ENCODE peak calls at places on chromosomes 13 and 19, in five cellular contexts. I is iPS DF 6.9, T is mesenchymal stem cell, N is coronary artery, P is brain microvascular endothelial cell. J is an unnamed sample.

GRCh38 chr19:13796301-13797057 is 1.2 kb downstream of the ZSWIM4 start:
- DNase-seq in I (no peak), T (peak; percentile 97), N (peak; percentile 93), P (peak; percentile 88), J (peak; percentile 97)

GRCh38 chr19:823565-824121 is 1.9 kb upstream of the PLPPR3 start:
- DNase-seq in I (no peak), T (peak; percentile 44), N (no peak), P (no peak), J (no peak)

GRCh38 chr19:51398096-51398704 is 7.8 kb upstream of the C19orf84 start:
- DNase-seq in I (no peak), T (peak; percentile 33), N (no peak), P (no peak), J (peak; percentile 43)

GRCh38 chr19:52585101-52585500 is 15.0 kb downstream of the ZNF701 start:
- DNase-seq in I (no peak), T (no peak), N (no peak), P (no peak), J (no peak)

GRCh38 chr19:31448221-31448657 is 99.0 kb upstream of the TSHZ3 start:
- DNase-seq in I (no peak), T (peak; percentile 84), N (no peak), P (peak; percentile 65), J (peak; percentile 93)

GRCh38 chr13:56700324-56700723 is 440.4 kb upstream of the PRR20A start:
- DNase-seq in I (no peak), T (peak; percentile 1), N (no peak), P (no peak), J (no peak)

GRCh38 chr19:47415953-47416666 is 3.2 kb downstream of the MEIS3 start:
- DNase-seq in I (no peak), T (no peak), N (no peak), P (no peak), J (no peak)

GRCh38 chr19:30076751-30077670 is 135.0 kb downstream of the URI1 start:
- DNase-seq in I (no peak), T (no peak), N (no peak), P (no peak), J (no peak)

GRCh38 chr19:4473708-4474503 is 1.8 kb downstream of the HDGFL2 start:
- DNase-seq in I (no peak), T (no peak), N (no peak), P (no peak), J (no peak)

GRCh38 chr19:17532116-17532515 is 20.7 kb downstream of the PGLS start:
- DNase-seq in I (no peak), T (no peak), N (no peak), P (no peak), J (no peak)

GRCh38 chr13:99431927-99432636 is 69.2 kb upstream of the TM9SF2 start:
- DNase-seq in I (no peak), T (no peak), N (peak; percentile 66), P (no peak), J (no peak)
- H3K4me3 ChIP-seq in I (no peak overlapping the region), T (no peak overlapping the region), N (peak overlapping the region; percentile 49), P (no peak overlapping the region), J (no peak overlapping the region)

DNA sequence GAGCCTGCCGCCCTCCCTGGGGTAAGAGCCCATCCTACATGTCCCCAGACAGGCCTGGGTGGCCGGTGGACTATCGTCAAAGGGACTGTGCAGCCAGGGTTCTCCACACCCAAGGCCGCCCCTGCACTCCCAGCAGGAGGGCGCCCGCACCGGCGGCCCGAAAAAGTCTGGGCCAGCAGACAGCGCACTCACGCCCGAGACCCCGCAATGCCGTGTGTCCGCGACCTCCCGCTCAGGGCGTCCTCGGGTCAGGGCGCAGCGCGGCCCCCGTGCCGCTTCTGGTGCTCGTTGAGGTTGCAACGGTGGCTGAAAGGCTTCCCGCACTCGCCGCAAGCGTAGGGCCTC is 2.6 kb upstream of the A1BG start:
- DNase-seq in I (no peak), T (no peak), N (no peak), P (no peak), J (no peak)
- H3K4me3 ChIP-seq in I (no peak overlapping the region), T (no peak overlapping the region), N (peak overlapping the region; percentile 67), P (peak overlapping the region; percentile 29), J (peak overlapping the region; percentile 8)

GRCh38 chr13:46165485-46166220 is 16.3 kb downstream of the LCP1 start:
- DNase-seq in I (no peak), T (no peak), N (no peak), P (peak; percentile 48), J (peak; percentile 57)
- H3K4me3 ChIP-seq in I (no peak overlapping the region), T (no peak overlapping the region), N (no peak overlapping the region), P (no peak overlapping the region), J (no peak overlapping the region)

GRCh38 chr13:112983428-112984196 is 14.6 kb downstream of the MCF2L start:
- DNase-seq in I (no peak), T (no peak), N (no peak), P (no peak), J (no peak)
- H3K4me3 ChIP-seq in I (no peak overlapping the region), T (no peak overlapping the region), N (no peak overlapping the region), P (no peak overlapping the region), J (no peak overlapping the region)

GRCh38 chr19:39679791-39680168 is 24.1 kb downstream of the LGALS16 start:
- DNase-seq in I (no peak), T (no peak), N (no peak), P (no peak), J (no peak)
- H3K4me3 ChIP-seq in I (no peak overlapping the region), T (no peak overlapping the region), N (no peak overlapping the region), P (no peak overlapping the region), J (no peak overlapping the region)

GRCh38 chr13:84137292-84137691 is 255.0 kb upstream of the SLITRK1 start:
- DNase-seq in I (no peak), T (peak; percentile 28), N (no peak), P (peak; percentile 7), J (no peak)

GRCh38 chr13:84131249-84131648 is 249.0 kb upstream of the SLITRK1 start:
- DNase-seq in I (no peak), T (no peak), N (no peak), P (no peak), J (no peak)

GRCh38 chr13:84132491-84132890 is 250.2 kb upstream of the SLITRK1 start:
- DNase-seq in I (no peak), T (no peak), N (no peak), P (no peak), J (no peak)

GRCh38 chr13:84139561-84140158 is 257.4 kb upstream of the SLITRK1 start:
- DNase-seq in I (no peak), T (no peak), N (no peak), P (no peak), J (no peak)

GRCh38 chr13:84136582-84136981 is 254.3 kb upstream of the SLITRK1 start:
- DNase-seq in I (no peak), T (no peak), N (no peak), P (no peak), J (no peak)
- H3K4me3 ChIP-seq in I (no peak overlapping the region), T (no peak overlapping the region), N (no peak overlapping the region), P (no peak overlapping the region), J (no peak overlapping the region)

GRCh38 chr19:7788178-7788932 is 25.3 kb downstream of the CLEC4M start:
- DNase-seq in I (no peak), T (no peak), N (no peak), P (no peak), J (no peak)
- H3K4me3 ChIP-seq in I (peak overlapping the region; percentile 31), T (no peak overlapping the region), N (peak overlapping the region; percentile 57), P (no peak overlapping the region), J (no peak overlapping the region)

DNA sequence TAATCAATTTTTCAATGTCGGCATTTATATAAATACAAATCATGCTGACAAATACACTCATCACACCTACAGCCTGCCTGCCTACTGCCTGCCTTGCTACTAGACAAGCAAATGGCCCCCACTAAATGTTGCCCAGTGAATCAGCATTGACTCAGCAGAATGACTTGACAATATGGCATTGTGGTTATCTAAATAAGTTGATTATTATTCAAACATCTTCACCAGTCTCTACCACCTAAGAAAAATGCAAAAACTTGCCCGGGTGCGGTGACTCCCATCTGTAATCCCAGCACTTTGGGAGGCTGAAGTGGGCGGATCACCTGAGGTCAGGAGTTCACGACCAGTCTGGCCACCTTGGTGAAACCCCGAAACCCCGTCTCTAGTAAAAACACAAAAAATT is 296.1 kb downstream of the PCDH9 start:
- DNase-seq in I (no peak), T (peak; percentile 38), N (no peak), P (peak; percentile 86), J (peak; percentile 93)
- H3K4me3 ChIP-seq in I (no peak overlapping the region), T (no peak overlapping the region), N (no peak overlapping the region), P (peak overlapping the region; percentile 9), J (no peak overlapping the region)

DNA sequence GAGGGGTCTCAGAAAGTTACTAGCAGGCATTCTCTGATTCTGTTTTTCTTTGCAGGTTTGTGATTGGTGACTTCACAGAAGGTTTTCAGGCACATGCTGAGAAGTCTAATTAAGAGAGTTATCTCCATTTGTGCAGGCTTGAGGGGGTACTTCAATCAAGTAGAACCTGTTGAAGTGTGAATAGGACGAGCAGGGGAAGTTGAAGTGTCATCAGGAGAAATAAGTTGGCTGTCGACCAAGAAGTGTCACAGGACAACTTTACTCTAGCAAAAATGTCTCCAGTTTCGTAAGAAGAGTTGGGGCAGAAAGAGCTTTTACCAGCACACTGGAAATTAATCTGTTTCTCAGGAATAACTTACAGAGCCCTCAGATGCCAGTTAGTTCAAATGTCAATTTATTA is 576.5 kb upstream of the SLITRK5 start:
- DNase-seq in I (no peak), T (peak; percentile 37), N (no peak), P (no peak), J (peak; percentile 22)
- H3K4me3 ChIP-seq in I (no peak overlapping the region), T (no peak overlapping the region), N (no peak overlapping the region), P (no peak overlapping the region), J (no peak overlapping the region)

GRCh38 chr19:21750586-21751128 is 16.7 kb downstream of the ZNF100 start:
- DNase-seq in I (no peak), T (no peak), N (no peak), P (no peak), J (no peak)
- H3K4me3 ChIP-seq in I (no peak overlapping the region), T (no peak overlapping the region), N (no peak overlapping the region), P (no peak overlapping the region), J (no peak overlapping the region)

J was measured in cardiac fibroblast.